ENCODE peak calls at places on chromosomes 6 and 20, in four cellular contexts. One of them, this sample, is unnamed.

GRCh38 chr6:22057962-22058361 is 238.9 kb downstream of the PRL start:
- DNase-seq in small intestine: no peak
- DNase-seq in epithelial cell of esophagus: peak; percentile 9
- DNase-seq in stimulated activated CD4-positive, alpha-beta T cell treated with anti-CD3 and anti-CD28 coated beads, Interleukin-1b, Interleukin-23, amount 100 ng/mL, for 4 hours: no peak
- DNase-seq in this sample: no peak

GRCh38 chr6:130362128-130362527 is 3.7 kb upstream of the TMEM200A start:
- DNase-seq in stimulated activated CD4-positive, alpha-beta T cell treated with anti-CD3 and anti-CD28 coated beads, Interleukin-1b, Interleukin-23, amount 100 ng/mL, for 4 hours: no peak
- DNase-seq in epithelial cell of esophagus: peak; percentile 43
- DNase-seq in small intestine: no peak
- DNase-seq in this sample: peak; percentile 4

GRCh38 chr6:62285612-62286469 is at the start of gene KHDRBS2:
- DNase-seq in epithelial cell of esophagus: peak; percentile 52
- DNase-seq in small intestine: no peak
- DNase-seq in stimulated activated CD4-positive, alpha-beta T cell treated with anti-CD3 and anti-CD28 coated beads, Interleukin-1b, Interleukin-23, amount 100 ng/mL, for 4 hours: no peak
- DNase-seq in this sample: no peak

GRCh38 chr6:29516108-29516507 is 28.4 kb upstream of the MAS1L start:
- DNase-seq in stimulated activated CD4-positive, alpha-beta T cell treated with anti-CD3 and anti-CD28 coated beads, Interleukin-1b, Interleukin-23, amount 100 ng/mL, for 4 hours: peak; percentile 5
- DNase-seq in small intestine: no peak
- DNase-seq in epithelial cell of esophagus: peak; percentile 87
- DNase-seq in this sample: no peak

GRCh38 chr6:331622-332521 is 39.6 kb downstream of the DUSP22 start:
- DNase-seq in stimulated activated CD4-positive, alpha-beta T cell treated with anti-CD3 and anti-CD28 coated beads, Interleukin-1b, Interleukin-23, amount 100 ng/mL, for 4 hours: no peak
- DNase-seq in small intestine: no peak
- DNase-seq in epithelial cell of esophagus: no peak
- DNase-seq in this sample: no peak

GRCh38 chr20:37326666-37327065 is 19.3 kb upstream of the SRC start:
- DNase-seq in stimulated activated CD4-positive, alpha-beta T cell treated with anti-CD3 and anti-CD28 coated beads, Interleukin-1b, Interleukin-23, amount 100 ng/mL, for 4 hours: no peak
- DNase-seq in epithelial cell of esophagus: no peak
- DNase-seq in small intestine: no peak
- DNase-seq in this sample: no peak

GRCh38 chr6:106684011-106684410 is 54.6 kb downstream of the QRSL1 start:
- DNase-seq in small intestine: no peak
- DNase-seq in stimulated activated CD4-positive, alpha-beta T cell treated with anti-CD3 and anti-CD28 coated beads, Interleukin-1b, Interleukin-23, amount 100 ng/mL, for 4 hours: no peak
- DNase-seq in epithelial cell of esophagus: no peak
- DNase-seq in this sample: no peak

GRCh38 chr6:56595490-56596122 is 47.1 kb downstream of the DST start:
- DNase-seq in epithelial cell of esophagus: peak; percentile 81
- DNase-seq in small intestine: peak; percentile 66
- DNase-seq in stimulated activated CD4-positive, alpha-beta T cell treated with anti-CD3 and anti-CD28 coated beads, Interleukin-1b, Interleukin-23, amount 100 ng/mL, for 4 hours: peak; percentile 18
- DNase-seq in this sample: no peak

GRCh38 chr6:14235653-14236356 is 118.2 kb downstream of the CD83 start:
- DNase-seq in epithelial cell of esophagus: no peak
- DNase-seq in stimulated activated CD4-positive, alpha-beta T cell treated with anti-CD3 and anti-CD28 coated beads, Interleukin-1b, Interleukin-23, amount 100 ng/mL, for 4 hours: no peak
- DNase-seq in small intestine: no peak
- DNase-seq in this sample: no peak